ENCODE peak calls at places on chromosome 1, in six cellular contexts. One of them, this sample, is unnamed.
A peak's percentile ranks its signal among the peaks of the same experiment; 100 is the strongest.

GRCh38 chr1:197481101-197481500 is 213.0 kb downstream of the CRB1 start:
- DNase-seq in tibial nerve: no peak
- DNase-seq in astrocyte: no peak
- DNase-seq in upper lobe of right lung: peak; percentile 37
- DNase-seq in fibroblast of lung: no peak
- DNase-seq in cardiac muscle cell: no peak
- DNase-seq in this sample: no peak

GRCh38 chr1:112674986-112675727 is 698 bp downstream of the MOV10 start:
- DNase-seq in astrocyte: peak; percentile 10
- DNase-seq in fibroblast of lung: no peak
- DNase-seq in upper lobe of right lung: peak; percentile 86
- DNase-seq in tibial nerve: no peak
- DNase-seq in cardiac muscle cell: no peak
- DNase-seq in this sample: peak; percentile 63

GRCh38 chr1:172180886-172181285 is 239.6 kb upstream of the C1orf105 start:
- DNase-seq in cardiac muscle cell: peak; percentile 71
- DNase-seq in tibial nerve: peak; percentile 31
- DNase-seq in upper lobe of right lung: peak; percentile 59
- DNase-seq in fibroblast of lung: peak; percentile 54
- DNase-seq in astrocyte: peak; percentile 44
- DNase-seq in this sample: peak; percentile 40

GRCh38 chr1:66624412-66625060 is 90.6 kb downstream of the SGIP1 start:
- DNase-seq in fibroblast of lung: peak; percentile 81
- DNase-seq in cardiac muscle cell: peak; percentile 66
- DNase-seq in astrocyte: peak; percentile 77
- DNase-seq in upper lobe of right lung: no peak
- DNase-seq in tibial nerve: no peak
- DNase-seq in this sample: no peak

GRCh38 chr1:77847621-77848080 is 40.8 kb upstream of the NEXN start:
- DNase-seq in cardiac muscle cell: no peak
- DNase-seq in upper lobe of right lung: no peak
- DNase-seq in tibial nerve: no peak
- DNase-seq in astrocyte: no peak
- DNase-seq in fibroblast of lung: no peak
- DNase-seq in this sample: no peak

GRCh38 chr1:77672374-77672773 is 10.1 kb downstream of the ZZZ3 start:
- DNase-seq in tibial nerve: no peak
- DNase-seq in cardiac muscle cell: no peak
- DNase-seq in fibroblast of lung: no peak
- DNase-seq in astrocyte: no peak
- DNase-seq in upper lobe of right lung: no peak
- DNase-seq in this sample: no peak

GRCh38 chr1:184387871-184388670 is 1.2 kb downstream of the C1orf21 start:
- DNase-seq in cardiac muscle cell: peak; percentile 58
- DNase-seq in tibial nerve: peak; percentile 57
- DNase-seq in astrocyte: peak; percentile 78
- DNase-seq in upper lobe of right lung: peak; percentile 69
- DNase-seq in fibroblast of lung: peak; percentile 84
- DNase-seq in this sample: peak; percentile 51

GRCh38 chr1:61190476-61191067 is 108.2 kb downstream of the NFIA start:
- DNase-seq in tibial nerve: no peak
- DNase-seq in astrocyte: no peak
- DNase-seq in upper lobe of right lung: no peak
- DNase-seq in fibroblast of lung: no peak
- DNase-seq in cardiac muscle cell: peak; percentile 37
- DNase-seq in this sample: no peak

GRCh38 chr1:155126494-155127104 is 1.1 kb upstream of the EFNA1 start:
- DNase-seq in cardiac muscle cell: peak; percentile 54
- DNase-seq in tibial nerve: peak; percentile 47
- DNase-seq in fibroblast of lung: peak; percentile 45
- DNase-seq in upper lobe of right lung: peak; percentile 95
- DNase-seq in astrocyte: peak; percentile 35
- DNase-seq in this sample: peak; percentile 59

GRCh38 chr1:154956557-154956956 is 658 bp upstream of the PBXIP1 start:
- DNase-seq in tibial nerve: peak; percentile 30
- DNase-seq in astrocyte: no peak
- DNase-seq in upper lobe of right lung: no peak
- DNase-seq in cardiac muscle cell: no peak
- DNase-seq in fibroblast of lung: no peak
- DNase-seq in this sample: peak; percentile 73

GRCh38 chr1:218813247-218813646 is 360.4 kb upstream of the LYPLAL1 start:
- DNase-seq in astrocyte: peak; percentile 76
- DNase-seq in upper lobe of right lung: no peak
- DNase-seq in tibial nerve: no peak
- DNase-seq in fibroblast of lung: peak; percentile 84
- DNase-seq in cardiac muscle cell: peak; percentile 14
- DNase-seq in this sample: no peak

GRCh38 chr1:27367160-27367650 is 444 bp upstream of the MAP3K6 start:
- DNase-seq in astrocyte: no peak
- DNase-seq in tibial nerve: no peak
- DNase-seq in cardiac muscle cell: no peak
- DNase-seq in upper lobe of right lung: no peak
- DNase-seq in fibroblast of lung: no peak
- DNase-seq in this sample: no peak

GRCh38 chr1:27364696-27365371 is 1.9 kb downstream of the MAP3K6 start:
- DNase-seq in tibial nerve: no peak
- DNase-seq in fibroblast of lung: no peak
- DNase-seq in cardiac muscle cell: no peak
- DNase-seq in upper lobe of right lung: peak; percentile 58
- DNase-seq in astrocyte: no peak
- DNase-seq in this sample: no peak

GRCh38 chr1:27366113-27366410 is 699 bp downstream of the MAP3K6 start:
- DNase-seq in fibroblast of lung: peak; percentile 73
- DNase-seq in astrocyte: peak; percentile 53
- DNase-seq in cardiac muscle cell: peak; percentile 73
- DNase-seq in tibial nerve: peak; percentile 86
- DNase-seq in upper lobe of right lung: peak; percentile 96
- DNase-seq in this sample: peak; percentile 67

GRCh38 chr1:27365372-27366112 is 1.2 kb downstream of the MAP3K6 start:
- DNase-seq in cardiac muscle cell: peak; percentile 94
- DNase-seq in fibroblast of lung: peak; percentile 84
- DNase-seq in astrocyte: peak; percentile 75
- DNase-seq in upper lobe of right lung: peak; percentile 94
- DNase-seq in tibial nerve: peak; percentile 93
- DNase-seq in this sample: peak; percentile 58

DNA sequence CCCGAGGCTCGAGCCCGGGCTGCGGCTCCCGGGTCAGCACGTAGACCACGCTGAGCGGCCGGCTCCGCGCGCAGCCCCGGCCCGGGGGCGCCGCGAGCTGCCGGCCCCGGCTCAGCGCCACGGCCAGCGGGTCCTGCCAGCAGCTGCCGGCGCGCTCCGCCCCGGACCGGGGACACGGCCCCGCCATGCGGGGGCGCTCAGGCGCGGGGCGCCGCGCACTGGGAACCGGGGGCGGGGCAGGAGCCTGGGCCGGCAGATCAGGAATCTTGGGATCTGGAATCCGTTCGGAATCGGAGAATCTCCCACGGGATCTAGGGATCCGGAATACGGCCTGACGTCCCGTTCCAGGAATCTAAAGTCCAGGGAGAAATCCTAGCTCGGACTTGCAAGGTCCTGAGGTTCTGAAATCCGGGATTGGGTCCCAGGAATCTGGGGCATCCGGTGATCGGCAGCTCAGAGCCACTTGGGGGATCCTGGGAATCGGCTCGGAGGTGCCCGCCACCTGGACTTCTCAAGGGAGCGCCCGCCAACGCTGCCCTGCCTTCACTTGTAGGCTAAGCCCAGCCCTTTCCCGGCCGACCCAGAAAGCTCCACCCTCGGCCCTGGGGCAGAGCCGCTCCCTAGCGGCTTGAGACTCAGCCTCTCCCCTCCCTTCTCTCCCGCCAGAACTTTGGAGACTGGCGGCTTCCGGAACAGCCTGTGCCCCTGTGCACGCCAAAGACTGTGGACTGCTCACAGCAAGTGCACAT is at the start of gene MAP3K6:
- DNase-seq in fibroblast of lung: peak; percentile 73
- DNase-seq in astrocyte: peak; percentile 56
- DNase-seq in cardiac muscle cell: peak; percentile 84
- DNase-seq in tibial nerve: peak; percentile 83
- DNase-seq in upper lobe of right lung: peak; percentile 96
- DNase-seq in this sample: peak; percentile 58
- TF ChIP-seq CTCF in fibroblast of lung: no peak
- TF ChIP-seq CTCF in astrocyte: peak; percentile 28
- TF ChIP-seq CTCF in cardiac muscle cell: peak; percentile 37
- TF ChIP-seq CTCF in tibial nerve: peak; percentile 73
- TF ChIP-seq CTCF in upper lobe of right lung: peak; percentile 36
- TF ChIP-seq CTCF in this sample: no peak

DNA sequence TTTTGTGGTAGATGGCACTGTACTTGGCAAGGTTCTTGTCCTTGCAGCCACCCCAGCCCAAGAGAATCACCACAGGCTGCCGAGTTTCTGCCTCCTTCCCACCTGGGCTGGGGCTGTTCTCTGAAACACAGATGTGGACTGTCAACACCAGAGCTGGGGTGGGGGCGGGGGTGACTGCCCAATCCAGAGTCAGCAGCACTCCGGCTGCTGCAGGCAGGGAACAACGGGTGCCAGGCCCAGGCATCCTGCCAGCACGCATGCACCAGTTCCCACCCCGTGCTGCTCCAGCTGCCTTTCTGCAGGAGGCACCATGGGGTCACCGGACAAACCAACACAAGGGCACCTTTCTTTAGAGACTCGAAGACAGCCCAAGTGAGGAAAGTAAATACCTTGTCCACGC is 14.1 kb downstream of the TMEM53 start:
- DNase-seq in fibroblast of lung: no peak
- DNase-seq in cardiac muscle cell: peak; percentile 50
- DNase-seq in tibial nerve: no peak
- DNase-seq in astrocyte: no peak
- DNase-seq in upper lobe of right lung: peak; percentile 80
- DNase-seq in this sample: peak; percentile 85
- H3K27ac ChIP-seq in fibroblast of lung: no peak overlapping the region
- H3K27ac ChIP-seq in cardiac muscle cell: no peak overlapping the region
- H3K27ac ChIP-seq in tibial nerve: peak overlapping the region; percentile 11
- H3K27ac ChIP-seq in astrocyte: no peak overlapping the region
- H3K27ac ChIP-seq in upper lobe of right lung: no peak overlapping the region
- H3K27ac ChIP-seq in this sample: peak overlapping the region; percentile 64

GRCh38 chr1:178291166-178291565 is 197.3 kb downstream of the RASAL2 start:
- DNase-seq in astrocyte: no peak
- DNase-seq in upper lobe of right lung: no peak
- DNase-seq in cardiac muscle cell: no peak
- DNase-seq in fibroblast of lung: no peak
- DNase-seq in tibial nerve: no peak
- DNase-seq in this sample: no peak
- TF ChIP-seq CTCF in astrocyte: no peak
- TF ChIP-seq CTCF in upper lobe of right lung: no peak
- TF ChIP-seq CTCF in cardiac muscle cell: no peak
- TF ChIP-seq CTCF in fibroblast of lung: no peak
- TF ChIP-seq CTCF in tibial nerve: no peak
- TF ChIP-seq CTCF in this sample: no peak

GRCh38 chr1:52634111-52634510 is 1.1 kb downstream of the SHISAL2A start:
- DNase-seq in cardiac muscle cell: no peak
- DNase-seq in tibial nerve: no peak
- DNase-seq in astrocyte: no peak
- DNase-seq in fibroblast of lung: no peak
- DNase-seq in upper lobe of right lung: no peak
- DNase-seq in this sample: no peak

GRCh38 chr1:52641307-52641706 is 8.3 kb downstream of the SHISAL2A start:
- DNase-seq in astrocyte: no peak
- DNase-seq in cardiac muscle cell: no peak
- DNase-seq in upper lobe of right lung: no peak
- DNase-seq in tibial nerve: no peak
- DNase-seq in fibroblast of lung: no peak
- DNase-seq in this sample: no peak

GRCh38 chr1:52636701-52637695 is 4.0 kb downstream of the SHISAL2A start:
- DNase-seq in upper lobe of right lung: no peak
- DNase-seq in tibial nerve: no peak
- DNase-seq in astrocyte: no peak
- DNase-seq in cardiac muscle cell: no peak
- DNase-seq in fibroblast of lung: no peak
- DNase-seq in this sample: no peak

GRCh38 chr1:52635321-52636089 is 2.5 kb downstream of the SHISAL2A start:
- DNase-seq in fibroblast of lung: no peak
- DNase-seq in astrocyte: no peak
- DNase-seq in cardiac muscle cell: no peak
- DNase-seq in upper lobe of right lung: no peak
- DNase-seq in tibial nerve: no peak
- DNase-seq in this sample: no peak

GRCh38 chr1:52637946-52638345 is 5.0 kb downstream of the SHISAL2A start:
- DNase-seq in cardiac muscle cell: no peak
- DNase-seq in astrocyte: no peak
- DNase-seq in upper lobe of right lung: no peak
- DNase-seq in fibroblast of lung: no peak
- DNase-seq in tibial nerve: no peak
- DNase-seq in this sample: no peak
- H3K27ac ChIP-seq in cardiac muscle cell: no peak overlapping the region
- H3K27ac ChIP-seq in astrocyte: no peak overlapping the region
- H3K27ac ChIP-seq in upper lobe of right lung: peak overlapping the region; percentile 70
- H3K27ac ChIP-seq in fibroblast of lung: no peak overlapping the region
- H3K27ac ChIP-seq in tibial nerve: no peak overlapping the region
- H3K27ac ChIP-seq in this sample: no peak overlapping the region

GRCh38 chr1:6614953-6615785 is 1.6 kb downstream of the PHF13 start:
- DNase-seq in fibroblast of lung: no peak
- DNase-seq in tibial nerve: no peak
- DNase-seq in upper lobe of right lung: no peak
- DNase-seq in astrocyte: no peak
- DNase-seq in cardiac muscle cell: no peak
- DNase-seq in this sample: no peak

GRCh38 chr1:6614019-6614952 is 755 bp downstream of the PHF13 start:
- DNase-seq in upper lobe of right lung: peak; percentile 83
- DNase-seq in cardiac muscle cell: peak; percentile 43
- DNase-seq in fibroblast of lung: peak; percentile 27
- DNase-seq in tibial nerve: no peak
- DNase-seq in astrocyte: no peak
- DNase-seq in this sample: no peak

GRCh38 chr1:6613361-6614018 is at the start of gene PHF13:
- DNase-seq in upper lobe of right lung: peak; percentile 100
- DNase-seq in tibial nerve: peak; percentile 98
- DNase-seq in cardiac muscle cell: peak; percentile 100
- DNase-seq in fibroblast of lung: peak; percentile 98
- DNase-seq in astrocyte: peak; percentile 95
- DNase-seq in this sample: peak; percentile 100

DNA sequence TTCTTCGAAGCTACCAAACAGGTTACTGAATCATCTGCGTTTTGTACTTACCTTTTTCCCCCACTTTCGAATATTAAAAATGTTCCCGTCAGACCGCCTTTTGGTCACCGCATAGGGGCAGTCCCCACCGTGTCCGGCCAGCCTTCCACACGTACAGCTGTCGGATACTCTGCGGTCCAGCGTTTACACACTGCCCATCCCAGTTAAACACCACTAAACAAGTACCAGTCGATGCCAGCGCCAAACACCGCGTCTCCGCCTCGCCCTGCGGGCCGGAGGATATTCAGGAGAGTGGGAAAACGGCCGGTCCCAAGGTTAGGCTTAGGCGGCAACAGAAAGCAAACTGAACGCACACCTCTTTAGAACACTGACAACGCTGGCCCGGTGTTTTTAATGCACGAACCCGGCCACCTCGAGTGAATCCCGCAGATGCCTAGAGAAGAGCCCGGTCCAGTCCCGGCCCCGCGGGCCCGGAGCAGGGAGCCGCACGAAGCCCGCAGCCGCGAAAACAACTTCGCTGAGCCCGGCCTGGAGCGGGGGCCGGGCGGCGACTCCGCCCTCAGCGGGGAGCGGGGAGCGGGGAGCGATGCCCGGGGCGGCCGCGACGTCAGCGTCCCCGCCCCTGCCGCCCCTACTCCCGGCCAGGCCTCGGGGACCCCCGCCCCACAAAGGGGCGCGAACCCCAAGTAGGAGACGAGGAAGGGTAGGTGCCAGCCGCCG is 730 bp upstream of the PHF13 start:
- DNase-seq in tibial nerve: peak; percentile 44
- DNase-seq in cardiac muscle cell: peak; percentile 40
- DNase-seq in fibroblast of lung: peak; percentile 49
- DNase-seq in upper lobe of right lung: peak; percentile 78
- DNase-seq in astrocyte: no peak
- DNase-seq in this sample: peak; percentile 70
- TF ChIP-seq CTCF in tibial nerve: no peak
- TF ChIP-seq CTCF in cardiac muscle cell: no peak
- TF ChIP-seq CTCF in fibroblast of lung: no peak
- TF ChIP-seq CTCF in upper lobe of right lung: no peak
- TF ChIP-seq CTCF in astrocyte: no peak
- TF ChIP-seq CTCF in this sample: no peak

GRCh38 chr1:40312238-40313205 is 4.6 kb downstream of the COL9A2 start:
- DNase-seq in astrocyte: no peak
- DNase-seq in fibroblast of lung: no peak
- DNase-seq in upper lobe of right lung: no peak
- DNase-seq in cardiac muscle cell: no peak
- DNase-seq in tibial nerve: no peak
- DNase-seq in this sample: no peak
- H3K27ac ChIP-seq in astrocyte: no peak overlapping the region
- H3K27ac ChIP-seq in fibroblast of lung: no peak overlapping the region
- H3K27ac ChIP-seq in upper lobe of right lung: peak overlapping the region; percentile 17
- H3K27ac ChIP-seq in cardiac muscle cell: no peak overlapping the region
- H3K27ac ChIP-seq in tibial nerve: no peak overlapping the region
- H3K27ac ChIP-seq in this sample: no peak overlapping the region